ENCODE peak calls at places on chromosome 12, in ten cellular contexts. J, R, C, Y, D, F, T, Z, U and G are unnamed samples.

GRCh38 chr12:46144433-46144832 is 124.4 kb downstream of the SLC38A1 start:
- DNase-seq in J (no peak), R (no peak), C (no peak), Y (no peak), D (no peak), F (no peak), T (no peak), Z (no peak), U (no peak), G (no peak)

GRCh38 chr12:104958009-104958945 is at the start of gene SLC41A2:
- DNase-seq in J (peak; percentile 88), R (peak; percentile 91), C (peak; percentile 83), Y (peak; percentile 45), D (peak; percentile 55), F (peak; percentile 89), T (peak; percentile 89), Z (peak; percentile 91), U (no peak), G (peak; percentile 69)

GRCh38 chr12:65905941-65906471 is 81.7 kb downstream of the HMGA2 start:
- DNase-seq in J (no peak), R (no peak), C (no peak), Y (no peak), D (no peak), F (no peak), T (no peak), Z (no peak), U (no peak), G (no peak)

GRCh38 chr12:43370299-43370698 is 181.7 kb downstream of the ADAMTS20 start:
- DNase-seq in J (peak; percentile 47), R (no peak), C (peak; percentile 76), Y (no peak), D (peak; percentile 17), F (no peak), T (peak; percentile 18), Z (no peak), U (no peak), G (peak; percentile 64)

GRCh38 chr12:76180401-76181277 is 96.2 kb upstream of the NAP1L1 start:
- DNase-seq in J (no peak), R (no peak), C (no peak), Y (no peak), D (no peak), F (peak; percentile 32), T (no peak), Z (no peak), U (no peak), G (no peak)

GRCh38 chr12:54428050-54429013 is 9.3 kb upstream of the ITGA5 start:
- DNase-seq in J (peak; percentile 74), R (peak; percentile 81), C (no peak), Y (no peak), D (no peak), F (no peak), T (peak; percentile 84), Z (no peak), U (no peak), G (peak; percentile 95)

GRCh38 chr12:1594045-1594294 is 411 bp downstream of the FBXL14 start:
- DNase-seq in J (peak; percentile 65), R (peak; percentile 79), C (no peak), Y (peak; percentile 54), D (no peak), F (peak; percentile 85), T (peak; percentile 67), Z (peak; percentile 89), U (no peak), G (no peak)

GRCh38 chr12:92821142-92821541 is 108.0 kb downstream of the EEA1 start:
- DNase-seq in J (no peak), R (no peak), C (no peak), Y (no peak), D (no peak), F (no peak), T (no peak), Z (no peak), U (no peak), G (no peak)

GRCh38 chr12:121365416-121366062 is 13.3 kb upstream of the ANAPC5 start:
- DNase-seq in J (no peak), R (no peak), C (no peak), Y (no peak), D (no peak), F (no peak), T (peak; percentile 24), Z (no peak), U (no peak), G (no peak)

GRCh38 chr12:53208877-53209463 is 1.9 kb upstream of the ITGB7 start:
- DNase-seq in J (no peak), R (no peak), C (no peak), Y (no peak), D (no peak), F (peak; percentile 79), T (no peak), Z (no peak), U (no peak), G (no peak)

GRCh38 chr12:132282950-132283771 is 46.2 kb downstream of the GALNT9 start:
- DNase-seq in J (no peak), R (no peak), C (no peak), Y (no peak), D (no peak), F (no peak), T (no peak), Z (peak; percentile 66), U (no peak), G (no peak)

GRCh38 chr12:48828841-48829575 is 10.7 kb downstream of the CACNB3 start:
- DNase-seq in J (no peak), R (no peak), C (no peak), Y (no peak), D (no peak), F (no peak), T (no peak), Z (no peak), U (no peak), G (no peak)

GRCh38 chr12:17301544-17301943 is 695.6 kb upstream of the LMO3 start:
- DNase-seq in J (no peak), R (no peak), C (no peak), Y (no peak), D (no peak), F (no peak), T (no peak), Z (no peak), U (no peak), G (no peak)

GRCh38 chr12:17302001-17302400 is 696.0 kb upstream of the LMO3 start:
- DNase-seq in J (no peak), R (no peak), C (no peak), Y (no peak), D (no peak), F (no peak), T (no peak), Z (no peak), U (no peak), G (no peak)

GRCh38 chr12:17304503-17305347 is 698.8 kb upstream of the LMO3 start:
- DNase-seq in J (peak; percentile 41), R (no peak), C (no peak), Y (no peak), D (no peak), F (no peak), T (peak; percentile 1), Z (no peak), U (no peak), G (no peak)
- H3K4me3 ChIP-seq in J (no peak overlapping the region), R (no peak overlapping the region), C (no peak overlapping the region), Y (no peak overlapping the region), D (no peak overlapping the region), F (no peak overlapping the region), T (no peak overlapping the region), Z (no peak overlapping the region), U (no peak overlapping the region), G (no peak overlapping the region)

DNA sequence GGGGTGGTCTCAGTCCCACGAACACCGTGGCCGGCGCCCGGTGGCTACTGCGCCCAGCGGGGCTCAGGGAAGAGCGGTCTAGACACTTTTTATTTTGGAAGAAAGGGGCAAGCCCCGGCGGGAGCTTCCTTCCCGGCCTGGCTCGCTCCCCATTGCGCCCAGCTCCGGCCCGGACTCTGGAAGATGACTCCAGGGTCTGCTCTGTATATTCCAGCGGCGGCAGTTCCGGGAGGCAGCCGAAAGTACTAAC is 225.1 kb upstream of the CRY1 start:
- DNase-seq in J (no peak), R (no peak), C (no peak), Y (no peak), D (no peak), F (no peak), T (peak; percentile 40), Z (no peak), U (no peak), G (no peak)
- H3K4me3 ChIP-seq in J (peak overlapping the region; percentile 52), R (peak overlapping the region; percentile 49), C (peak overlapping the region; percentile 66), Y (peak overlapping the region; percentile 61), D (peak overlapping the region; percentile 42), F (no peak overlapping the region), T (peak overlapping the region; percentile 59), Z (peak overlapping the region; percentile 47), U (peak overlapping the region; percentile 43), G (peak overlapping the region; percentile 68)

GRCh38 chr12:109433618-109434017 is 43.5 kb downstream of the KCTD10 start:
- DNase-seq in J (no peak), R (no peak), C (no peak), Y (peak; percentile 21), D (no peak), F (no peak), T (no peak), Z (no peak), U (no peak), G (peak; percentile 17)
- H3K4me3 ChIP-seq in J (no peak overlapping the region), R (no peak overlapping the region), C (no peak overlapping the region), Y (no peak overlapping the region), D (no peak overlapping the region), F (no peak overlapping the region), T (no peak overlapping the region), Z (no peak overlapping the region), U (no peak overlapping the region), G (no peak overlapping the region)

DNA sequence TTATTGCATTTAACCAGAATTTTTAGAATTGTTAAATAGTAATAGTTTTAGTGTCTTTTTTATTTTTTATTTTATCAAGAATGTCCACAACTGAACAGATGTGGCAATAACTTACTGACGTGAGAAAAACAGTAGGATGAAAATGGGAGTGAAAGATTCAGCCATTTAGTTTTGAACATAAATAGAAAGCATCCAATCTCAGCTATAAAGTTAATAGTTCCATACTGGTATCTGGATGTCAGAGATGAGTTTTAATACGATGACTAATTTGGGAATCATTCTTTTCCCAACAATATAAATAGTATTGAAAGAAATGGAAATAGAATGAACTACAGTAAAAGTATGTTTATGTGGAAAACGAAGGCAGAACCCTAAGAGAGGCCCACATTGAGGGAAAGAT is 159.4 kb downstream of the EPS8 start:
- DNase-seq in J (peak; percentile 70), R (no peak), C (no peak), Y (no peak), D (peak; percentile 79), F (no peak), T (peak; percentile 63), Z (no peak), U (no peak), G (peak; percentile 60)
- H3K4me3 ChIP-seq in J (no peak overlapping the region), R (no peak overlapping the region), C (peak overlapping the region; percentile 22), Y (no peak overlapping the region), D (no peak overlapping the region), F (no peak overlapping the region), T (no peak overlapping the region), Z (no peak overlapping the region), U (no peak overlapping the region), G (no peak overlapping the region)